ENCODE peak calls at places on chromosomes 11 and 22, in nine cellular contexts. N, U, Z, B, T, L, V, J and F are unnamed samples.

GRCh38 chr11:120424185-120424969 is 87.2 kb upstream of the GRIK4 start:
- DNase-seq in N (no peak), U (no peak), Z (no peak), B (peak), T (no peak), L (no peak), V (no peak), J (no peak), F (no peak)

GRCh38 chr11:61885166-61885778 is 6.1 kb downstream of the FADS3 start:
- DNase-seq in N (no peak), U (no peak), Z (no peak), B (no peak), T (no peak), L (no peak), V (no peak), J (no peak), F (no peak)

GRCh38 chr22:25448435-25449051 is 115.9 kb upstream of the GRK3 start:
- DNase-seq in N (no peak), U (peak), Z (no peak), B (peak), T (no peak), L (no peak), V (no peak), J (peak), F (no peak)

GRCh38 chr22:27798526-27799333 is 2.8 kb downstream of the MN1 start:
- DNase-seq in N (no peak), U (peak), Z (no peak), B (no peak), T (peak), L (no peak), V (no peak), J (no peak), F (no peak)

GRCh38 chr11:119794141-119794665 is 65.2 kb upstream of the NECTIN1 start:
- DNase-seq in N (no peak), U (no peak), Z (no peak), B (no peak), T (no peak), L (no peak), V (no peak), J (no peak), F (no peak)

GRCh38 chr11:6647282-6647679 is 8.3 kb downstream of the DCHS1 start:
- DNase-seq in N (no peak), U (no peak), Z (no peak), B (peak), T (no peak), L (no peak), V (no peak), J (no peak), F (no peak)

GRCh38 chr11:69053169-69053477 is 4.4 kb downstream of the TPCN2 start:
- DNase-seq in N (no peak), U (no peak), Z (no peak), B (no peak), T (no peak), L (no peak), V (no peak), J (no peak), F (no peak)

GRCh38 chr11:73230276-73230875 is 12.3 kb downstream of the P2RY2 start:
- DNase-seq in N (no peak), U (peak), Z (no peak), B (no peak), T (no peak), L (peak), V (no peak), J (no peak), F (no peak)

GRCh38 chr22:45302047-45302446 is 7.7 kb upstream of the FAM118A start:
- DNase-seq in N (no peak), U (no peak), Z (no peak), B (peak), T (no peak), L (no peak), V (peak), J (no peak), F (no peak)

GRCh38 chr22:43554694-43555365 is 143.0 kb downstream of the MPPED1 start:
- DNase-seq in N (no peak), U (no peak), Z (no peak), B (no peak), T (no peak), L (no peak), V (no peak), J (no peak), F (no peak)

GRCh38 chr22:38610234-38610633 is 40.3 kb upstream of the DMC1 start:
- DNase-seq in N (no peak), U (no peak), Z (no peak), B (no peak), T (no peak), L (no peak), V (no peak), J (no peak), F (no peak)

GRCh38 chr11:119363874-119364590 is 17.5 kb downstream of the USP2 start:
- DNase-seq in N (no peak), U (peak), Z (peak), B (no peak), T (peak), L (peak), V (no peak), J (peak), F (peak)

GRCh38 chr11:128473631-128474030 is 113.7 kb downstream of the ETS1 start:
- DNase-seq in N (no peak), U (no peak), Z (no peak), B (no peak), T (no peak), L (no peak), V (no peak), J (no peak), F (no peak)

GRCh38 chr11:63879598-63879997 is 37.4 kb downstream of the RCOR2 start:
- DNase-seq in N (no peak), U (no peak), Z (no peak), B (no peak), T (no peak), L (peak), V (no peak), J (no peak), F (no peak)

GRCh38 chr11:130636672-130637463 is 188.4 kb downstream of the ADAMTS15 start:
- DNase-seq in N (no peak), U (no peak), Z (no peak), B (peak), T (no peak), L (no peak), V (peak), J (no peak), F (no peak)

GRCh38 chr11:76510060-76511047 is 65.5 kb downstream of the EMSY start:
- DNase-seq in N (no peak), U (no peak), Z (no peak), B (peak), T (no peak), L (no peak), V (no peak), J (no peak), F (no peak)

GRCh38 chr11:120210651-120211521 is at the start of gene OAF:
- DNase-seq in N (peak), U (peak), Z (peak), B (peak), T (peak), L (peak), V (peak), J (peak), F (peak)

GRCh38 chr11:60078021-60078420 is 10.4 kb upstream of the MS4A2 start:
- DNase-seq in N (no peak), U (no peak), Z (no peak), B (no peak), T (no peak), L (no peak), V (no peak), J (no peak), F (no peak)

GRCh38 chr22:35355744-35356420 is 25.0 kb upstream of the HMOX1 start:
- DNase-seq in N (no peak), U (no peak), Z (no peak), B (peak), T (no peak), L (no peak), V (no peak), J (no peak), F (no peak)

GRCh38 chr22:26541167-26541819 is 29.0 kb upstream of the TFIP11 start:
- DNase-seq in N (no peak), U (no peak), Z (no peak), B (no peak), T (no peak), L (no peak), V (no peak), J (no peak), F (no peak)

GRCh38 chr22:50169774-50170341 is 673 bp upstream of the PANX2 start:
- DNase-seq in N (no peak), U (no peak), Z (peak), B (no peak), T (no peak), L (no peak), V (no peak), J (peak), F (no peak)

GRCh38 chr11:82807646-82808045 is 74.0 kb upstream of the FAM181B start:
- DNase-seq in N (no peak), U (no peak), Z (no peak), B (no peak), T (no peak), L (no peak), V (no peak), J (no peak), F (no peak)

GRCh38 chr11:10650630-10651029 is 42.9 kb downstream of the IRAG1 start:
- DNase-seq in N (no peak), U (no peak), Z (no peak), B (no peak), T (no peak), L (no peak), V (no peak), J (no peak), F (no peak)

GRCh38 chr11:57763568-57763967 is 2.0 kb downstream of the CTNND1 start:
- DNase-seq in N (no peak), U (no peak), Z (no peak), B (peak), T (no peak), L (no peak), V (no peak), J (no peak), F (no peak)

GRCh38 chr11:64590763-64591221 is at the start of gene SLC22A12:
- DNase-seq in N (no peak), U (no peak), Z (no peak), B (no peak), T (no peak), L (no peak), V (no peak), J (no peak), F (no peak)

GRCh38 chr22:30290679-30291333 is 1.5 kb upstream of the CASTOR1 start:
- DNase-seq in N (no peak), U (no peak), Z (peak), B (peak), T (peak), L (peak), V (no peak), J (no peak), F (peak)

GRCh38 chr22:17655289-17655688 is 16.7 kb downstream of the BCL2L13 start:
- DNase-seq in N (no peak), U (no peak), Z (no peak), B (no peak), T (no peak), L (peak), V (no peak), J (no peak), F (no peak)

GRCh38 chr11:17601206-17602075 is 54.4 kb downstream of the OTOG start:
- DNase-seq in N (no peak), U (no peak), Z (peak), B (no peak), T (no peak), L (no peak), V (no peak), J (no peak), F (no peak)

GRCh38 chr22:24516301-24516737 is 21.2 kb downstream of the UPB1 start:
- DNase-seq in N (no peak), U (no peak), Z (no peak), B (peak), T (no peak), L (no peak), V (no peak), J (no peak), F (no peak)

GRCh38 chr22:42682113-42682851 is 33.1 kb upstream of the CYB5R3 start:
- DNase-seq in N (no peak), U (no peak), Z (no peak), B (no peak), T (no peak), L (no peak), V (no peak), J (no peak), F (no peak)

GRCh38 chr22:37745548-37746365 is 48.9 kb downstream of the TRIOBP start:
- DNase-seq in N (peak), U (peak), Z (peak), B (peak), T (peak), L (peak), V (no peak), J (peak), F (peak)

GRCh38 chr22:20192972-20193760 is 42.3 kb upstream of the CCDC188 start:
- DNase-seq in N (no peak), U (no peak), Z (no peak), B (no peak), T (no peak), L (no peak), V (no peak), J (no peak), F (no peak)

GRCh38 chr11:118524757-118525465 is 2.4 kb upstream of the TTC36 start:
- DNase-seq in N (no peak), U (no peak), Z (no peak), B (no peak), T (no peak), L (no peak), V (no peak), J (no peak), F (no peak)

GRCh38 chr11:65912840-65913239 is 6.0 kb downstream of the C11orf68 start:
- DNase-seq in N (no peak), U (no peak), Z (no peak), B (peak), T (no peak), L (no peak), V (no peak), J (no peak), F (no peak)

GRCh38 chr11:106288988-106289387 is 211.5 kb downstream of the AASDHPPT start:
- DNase-seq in N (no peak), U (no peak), Z (no peak), B (no peak), T (no peak), L (no peak), V (no peak), J (no peak), F (no peak)

GRCh38 chr11:36509265-36509664 is 807 bp downstream of the TRAF6 start:
- DNase-seq in N (no peak), U (no peak), Z (no peak), B (peak), T (no peak), L (no peak), V (no peak), J (peak), F (peak)

GRCh38 chr11:36510567-36511020 is 522 bp upstream of the TRAF6 start:
- DNase-seq in N (no peak), U (no peak), Z (no peak), B (peak), T (no peak), L (no peak), V (no peak), J (peak), F (no peak)

GRCh38 chr11:36507824-36508489 is 2.1 kb downstream of the TRAF6 start:
- DNase-seq in N (no peak), U (no peak), Z (no peak), B (no peak), T (no peak), L (no peak), V (no peak), J (no peak), F (no peak)

GRCh38 chr11:36508743-36509142 is 1.3 kb downstream of the TRAF6 start:
- DNase-seq in N (no peak), U (no peak), Z (no peak), B (peak), T (no peak), L (no peak), V (no peak), J (no peak), F (no peak)

GRCh38 chr11:36509694-36510566 is at the start of gene TRAF6:
- DNase-seq in N (peak), U (peak), Z (peak), B (peak), T (peak), L (peak), V (peak), J (peak), F (peak)
- TF ChIP-seq CTCF in N (peak), U (peak), Z (no peak), B (peak), T (peak), L (peak), V (peak), J (peak), F (peak)

DNA sequence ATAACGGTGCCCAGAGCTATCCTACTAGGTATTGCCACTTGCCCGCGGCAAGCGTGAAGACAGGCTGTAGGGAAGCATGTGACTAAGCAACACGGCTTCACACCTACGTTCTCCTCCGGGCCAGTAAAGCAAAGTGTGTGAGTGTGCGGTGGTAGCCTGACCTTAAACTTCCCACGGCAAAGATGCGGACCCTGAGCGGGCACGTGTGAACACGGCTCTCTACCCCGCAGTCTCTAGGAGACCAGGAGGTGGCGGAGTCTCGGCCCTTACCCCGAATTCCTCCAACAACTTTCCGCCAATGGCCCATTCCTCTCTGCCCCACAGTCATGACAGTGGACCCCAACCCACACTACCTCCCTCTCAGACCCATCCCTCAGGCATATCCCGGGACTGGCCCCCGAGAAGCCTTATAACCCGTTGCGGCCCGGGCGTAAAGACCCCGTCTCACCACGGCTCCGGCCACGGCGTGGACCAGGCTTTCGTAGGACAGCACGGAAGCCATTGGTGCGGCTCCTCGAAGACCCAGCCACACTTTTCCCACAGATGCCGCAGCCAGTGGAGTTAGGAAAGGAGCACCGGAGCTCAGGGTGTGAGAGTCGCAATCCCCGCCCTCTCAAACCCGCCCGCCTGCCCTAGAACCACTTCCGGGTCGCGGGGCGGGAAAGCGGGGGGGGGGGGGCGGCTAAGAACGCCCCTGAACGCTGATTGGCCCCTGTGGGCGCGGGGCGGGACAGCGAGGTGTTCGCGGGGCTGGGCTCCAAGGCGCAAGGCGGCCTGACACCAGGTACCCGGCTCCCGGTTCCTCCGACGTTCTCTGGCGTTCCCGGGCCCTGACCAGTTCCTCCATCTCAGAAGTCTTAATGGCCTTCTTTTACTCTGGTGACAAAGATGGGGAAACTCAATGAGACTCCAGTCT is at the start of gene SLC25A17:
- DNase-seq in N (peak), U (peak), Z (peak), B (peak), T (peak), L (peak), V (peak), J (peak), F (peak)
- TF ChIP-seq CTCF in N (peak), U (peak), Z (no peak), B (peak), T (no peak), L (peak), V (peak), J (peak), F (no peak)

GRCh38 chr22:23402275-23403151 is 177.6 kb downstream of the IGLL1 start:
- DNase-seq in N (peak), U (peak), Z (peak), B (peak), T (peak), L (peak), V (no peak), J (peak), F (peak)
- TF ChIP-seq CTCF in N (peak), U (peak), Z (no peak), B (peak), T (peak), L (peak), V (peak), J (peak), F (peak)

GRCh38 chr11:133240908-133241307 is 291.4 kb downstream of the OPCML start:
- DNase-seq in N (no peak), U (no peak), Z (no peak), B (no peak), T (no peak), L (no peak), V (no peak), J (no peak), F (no peak)

GRCh38 chr11:133239530-133239929 is 292.8 kb downstream of the OPCML start:
- DNase-seq in N (no peak), U (no peak), Z (no peak), B (no peak), T (no peak), L (no peak), V (no peak), J (no peak), F (no peak)

GRCh38 chr11:133238455-133238854 is 293.8 kb downstream of the OPCML start:
- DNase-seq in N (no peak), U (no peak), Z (no peak), B (no peak), T (no peak), L (no peak), V (no peak), J (no peak), F (no peak)

GRCh38 chr11:133249065-133249464 is 283.2 kb downstream of the OPCML start:
- DNase-seq in N (no peak), U (no peak), Z (no peak), B (no peak), T (no peak), L (no peak), V (no peak), J (no peak), F (no peak)

GRCh38 chr11:133243832-133244231 is 288.5 kb downstream of the OPCML start:
- DNase-seq in N (no peak), U (no peak), Z (no peak), B (no peak), T (no peak), L (no peak), V (no peak), J (no peak), F (no peak)
- TF ChIP-seq CTCF in N (peak), U (no peak), Z (no peak), B (no peak), T (no peak), L (no peak), V (no peak), J (no peak), F (peak)

DNA sequence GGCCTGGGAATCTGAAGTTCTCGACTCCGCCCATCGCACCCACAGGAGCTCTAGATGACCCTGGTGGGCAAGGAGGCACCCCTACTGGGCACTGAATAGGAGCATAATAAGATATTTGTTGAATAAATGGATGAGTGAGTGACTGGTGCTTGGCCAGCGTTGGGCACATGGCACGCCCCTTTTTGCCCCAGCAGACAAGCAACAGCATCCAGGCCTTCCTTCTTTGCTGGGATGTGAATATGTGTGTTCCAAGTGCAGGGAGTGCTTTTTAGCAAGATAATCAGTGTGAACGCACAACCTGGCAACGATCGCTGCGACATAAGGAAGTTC is 450 bp upstream of the CELF1 start:
- DNase-seq in N (no peak), U (no peak), Z (peak), B (no peak), T (no peak), L (no peak), V (no peak), J (peak), F (no peak)
- TF ChIP-seq CTCF in N (no peak), U (peak), Z (no peak), B (no peak), T (no peak), L (no peak), V (no peak), J (no peak), F (no peak)

GRCh38 chr11:75142714-75143419 is 8.0 kb upstream of the SLCO2B1 start:
- DNase-seq in N (no peak), U (no peak), Z (peak), B (peak), T (peak), L (peak), V (peak), J (peak), F (peak)
- TF ChIP-seq CTCF in N (no peak), U (no peak), Z (no peak), B (no peak), T (no peak), L (no peak), V (no peak), J (no peak), F (no peak)